ENCODE peak calls at places on chromosomes 7 and 10, in six cellular contexts. T, N, B, X, C and G are unnamed samples.

GRCh38 chr7:24945899-24946298 is 34.1 kb downstream of the OSBPL3 start:
- DNase-seq in T (no peak), N (no peak), B (peak), X (no peak), C (no peak), G (peak)

GRCh38 chr7:45700556-45700955 is 126.4 kb downstream of the ADCY1 start:
- DNase-seq in T (no peak), N (no peak), B (no peak), X (no peak), C (no peak), G (no peak)

GRCh38 chr7:44678468-44679179 is 70.0 kb upstream of the ZMIZ2 start:
- DNase-seq in T (peak), N (no peak), B (no peak), X (peak), C (no peak), G (peak)

GRCh38 chr10:67539312-67539711 is 156.7 kb downstream of the CTNNA3 start:
- DNase-seq in T (peak), N (no peak), B (no peak), X (no peak), C (no peak), G (no peak)

GRCh38 chr10:17787087-17787942 is 21.8 kb upstream of the MRC1 start:
- DNase-seq in T (peak), N (no peak), B (peak), X (peak), C (no peak), G (peak)

GRCh38 chr7:1536768-1537630 is 6.5 kb downstream of the MAFK start:
- DNase-seq in T (peak), N (peak), B (peak), X (peak), C (peak), G (peak)

GRCh38 chr7:20958474-20958873 is 171.8 kb upstream of the SP8 start:
- DNase-seq in T (no peak), N (no peak), B (no peak), X (no peak), C (no peak), G (no peak)

GRCh38 chr7:143345428-143345900 is 17.0 kb downstream of the FAM131B start:
- DNase-seq in T (peak), N (peak), B (peak), X (peak), C (peak), G (peak)

GRCh38 chr10:58019863-58020537 is 247.7 kb downstream of the IPMK start:
- DNase-seq in T (no peak), N (no peak), B (no peak), X (no peak), C (no peak), G (no peak)

GRCh38 chr10:117320050-117320665 is 55.1 kb downstream of the PDZD8 start:
- DNase-seq in T (peak), N (peak), B (peak), X (peak), C (no peak), G (peak)

GRCh38 chr10:420154-421121 is 269.0 kb downstream of the DIP2C start:
- DNase-seq in T (no peak), N (no peak), B (no peak), X (peak), C (no peak), G (peak)

GRCh38 chr10:33010132-33011037 is 52.4 kb upstream of the ITGB1 start:
- DNase-seq in T (peak), N (no peak), B (peak), X (peak), C (no peak), G (peak)

GRCh38 chr7:38394703-38395102 is 121.3 kb upstream of the TARP start:
- DNase-seq in T (no peak), N (no peak), B (peak), X (no peak), C (no peak), G (no peak)

GRCh38 chr7:45974540-45975360 is 53.7 kb upstream of the IGFBP3 start:
- DNase-seq in T (no peak), N (no peak), B (no peak), X (no peak), C (no peak), G (no peak)

GRCh38 chr10:13053794-13054462 is 46.0 kb upstream of the OPTN start:
- DNase-seq in T (no peak), N (no peak), B (peak), X (no peak), C (no peak), G (no peak)

GRCh38 chr10:127033116-127033515 is 127.9 kb downstream of the DOCK1 start:
- DNase-seq in T (no peak), N (no peak), B (no peak), X (no peak), C (no peak), G (no peak)

GRCh38 chr10:130962240-130963051 is 349.1 kb downstream of the TCERG1L start:
- DNase-seq in T (no peak), N (no peak), B (no peak), X (no peak), C (no peak), G (peak)

GRCh38 chr10:28716748-28717147 is 39.4 kb downstream of the BAMBI start:
- DNase-seq in T (no peak), N (no peak), B (no peak), X (no peak), C (no peak), G (no peak)

GRCh38 chr10:129877773-129878371 is 86.2 kb downstream of the EBF3 start:
- DNase-seq in T (no peak), N (no peak), B (peak), X (no peak), C (peak), G (no peak)

DNA sequence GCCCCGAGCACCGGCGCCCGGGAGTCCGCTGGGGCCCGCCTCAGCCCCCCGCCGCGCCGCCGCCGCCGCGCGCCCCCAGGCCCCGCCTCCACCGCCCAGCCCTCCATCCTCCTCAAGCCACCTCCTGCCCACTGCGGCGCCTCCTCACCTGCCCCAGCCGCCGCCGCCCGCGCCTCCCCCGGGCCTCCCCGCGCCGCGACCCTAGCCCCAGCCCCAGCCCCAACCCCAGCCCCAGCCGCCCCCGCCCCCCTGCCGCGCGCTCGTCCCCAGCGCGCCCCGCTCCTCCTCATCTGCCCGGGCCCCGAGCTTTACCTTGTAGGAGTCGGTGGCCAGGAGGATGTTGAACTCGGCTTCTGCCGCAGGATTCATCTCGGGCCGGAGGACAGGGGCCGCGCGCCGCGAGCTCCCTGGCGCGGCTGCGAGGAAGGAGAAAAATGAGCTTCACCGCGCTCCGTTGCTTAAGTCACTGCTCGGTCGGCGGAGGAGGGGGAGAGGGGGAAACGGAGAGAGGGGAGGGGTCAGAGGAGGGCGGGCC is at the start of gene NAMPT:
- DNase-seq in T (no peak), N (no peak), B (no peak), X (no peak), C (peak), G (no peak)
- H2BK5ac ChIP-seq in T (peak), N (peak), B (peak), X (peak), C (peak), G (peak)

GRCh38 chr7:150375662-150376521 is 3.2 kb upstream of the ZNF775 start:
- DNase-seq in T (no peak), N (no peak), B (no peak), X (no peak), C (no peak), G (no peak)

GRCh38 chr7:150378853-150379589 is at the start of gene ZNF775:
- DNase-seq in T (peak), N (peak), B (peak), X (peak), C (peak), G (peak)

GRCh38 chr7:150378115-150378852 is 846 bp upstream of the ZNF775 start:
- DNase-seq in T (peak), N (peak), B (peak), X (peak), C (peak), G (no peak)

GRCh38 chr7:150376560-150376959 is 2.6 kb upstream of the ZNF775 start:
- DNase-seq in T (no peak), N (no peak), B (no peak), X (no peak), C (no peak), G (no peak)

DNA sequence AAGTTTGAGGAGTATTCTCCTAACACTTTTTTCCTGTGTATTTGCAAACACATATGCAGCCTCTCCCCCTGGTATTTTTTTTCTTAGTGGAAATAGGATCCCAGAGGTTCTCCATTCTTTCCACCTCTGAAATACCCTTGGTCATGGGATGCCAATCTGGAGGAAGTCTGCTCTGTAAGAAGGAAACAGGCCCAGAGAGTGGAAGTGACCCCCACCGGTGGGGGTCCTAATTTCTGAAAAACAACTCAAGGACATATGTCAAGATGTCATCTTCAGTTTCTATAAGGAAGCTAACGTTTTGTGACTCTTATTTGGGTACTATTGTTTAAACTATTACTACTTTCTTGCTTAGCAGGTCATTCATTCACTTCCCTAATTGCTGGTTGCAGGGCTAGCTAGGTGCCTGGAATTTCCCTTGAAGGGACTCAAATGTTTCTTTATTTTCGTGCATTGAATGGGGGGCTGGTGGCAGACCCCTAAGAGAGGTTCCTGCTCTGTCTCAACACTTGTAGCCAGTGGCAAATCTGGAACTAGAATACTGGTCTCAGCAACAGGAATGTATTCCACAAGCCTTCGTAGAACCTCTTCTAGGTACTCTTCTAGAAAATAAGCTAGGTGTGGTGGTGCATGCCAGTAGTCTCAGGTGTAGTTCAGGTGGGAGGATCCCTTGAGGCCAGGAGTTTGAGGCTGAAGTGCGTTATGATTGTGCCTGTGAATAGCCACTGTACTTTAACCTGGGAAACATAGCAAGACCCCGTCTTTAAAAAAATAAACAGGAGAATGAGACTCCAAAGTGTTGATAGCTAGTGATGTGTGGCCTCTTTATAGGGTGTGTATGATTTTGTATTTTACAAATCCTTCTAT is 1.8 kb upstream of the ZNF775 start:
- DNase-seq in T (no peak), N (no peak), B (no peak), X (no peak), C (no peak), G (no peak)
- H3K4me3 ChIP-seq in T (no peak), N (no peak), B (no peak), X (no peak), C (no peak), G (no peak)

GRCh38 chr10:2225609-2226008 is 488.3 kb upstream of the ADARB2 start:
- DNase-seq in T (no peak), N (no peak), B (no peak), X (no peak), C (no peak), G (no peak)

DNA sequence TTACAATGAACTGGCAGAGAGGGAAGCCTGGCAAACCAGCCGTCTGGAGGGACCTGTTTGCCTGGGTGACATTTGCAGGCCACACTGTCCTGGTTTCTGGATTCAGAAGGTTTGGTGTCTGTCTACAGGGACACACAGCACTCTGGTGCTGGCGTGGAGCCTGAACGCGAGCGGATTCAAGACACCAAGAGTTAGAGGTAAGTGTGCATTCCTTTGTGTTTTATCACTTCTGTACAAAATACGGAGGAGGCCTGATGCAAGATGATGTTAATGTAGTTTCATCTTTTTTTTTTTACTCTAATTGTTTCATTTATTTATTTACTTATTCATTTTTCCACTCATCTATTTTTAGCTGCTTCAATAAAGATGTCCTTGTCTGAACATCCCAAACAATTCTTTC is 485.3 kb upstream of the ADARB2 start:
- DNase-seq in T (no peak), N (no peak), B (no peak), X (no peak), C (no peak), G (no peak)
- H2BK5ac ChIP-seq in T (no peak), N (no peak), B (no peak), X (no peak), C (no peak), G (no peak)

GRCh38 chr10:4201866-4202825 is 417.1 kb upstream of the KLF6 start:
- DNase-seq in T (no peak), N (no peak), B (peak), X (no peak), C (no peak), G (peak)
- H3K4me3 ChIP-seq in T (no peak), N (no peak), B (no peak), X (no peak), C (no peak), G (no peak)

GRCh38 chr7:3430588-3430987 is 129.5 kb downstream of the SDK1 start:
- DNase-seq in T (no peak), N (peak), B (peak), X (no peak), C (no peak), G (peak)

GRCh38 chr7:3434611-3435010 is 133.6 kb downstream of the SDK1 start:
- DNase-seq in T (no peak), N (no peak), B (no peak), X (no peak), C (no peak), G (no peak)

GRCh38 chr7:3431306-3431705 is 130.3 kb downstream of the SDK1 start:
- DNase-seq in T (peak), N (no peak), B (no peak), X (peak), C (no peak), G (peak)

GRCh38 chr7:3429981-3430380 is 128.9 kb downstream of the SDK1 start:
- DNase-seq in T (no peak), N (no peak), B (peak), X (no peak), C (no peak), G (peak)

DNA sequence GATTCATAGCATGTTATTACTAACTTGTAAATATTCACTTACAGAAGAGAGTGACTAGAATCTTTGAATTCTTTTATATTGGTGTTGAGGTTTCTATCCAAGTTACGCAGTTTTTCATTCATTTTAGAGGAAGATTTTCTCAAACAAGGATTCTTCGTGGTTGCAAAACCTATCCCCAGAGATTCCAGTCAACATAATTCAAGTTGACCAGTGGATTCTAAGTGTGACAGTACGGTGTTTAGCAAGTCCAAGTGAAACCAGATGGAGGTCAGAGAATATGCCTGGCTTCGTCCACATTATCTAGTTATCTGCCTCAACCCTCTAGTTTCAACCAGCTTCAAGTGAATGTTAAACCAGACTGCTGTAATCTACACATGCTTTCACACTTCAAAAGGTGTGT is 131.9 kb downstream of the SDK1 start:
- DNase-seq in T (no peak), N (no peak), B (no peak), X (peak), C (no peak), G (peak)
- H2BK5ac ChIP-seq in T (no peak), N (no peak), B (no peak), X (no peak), C (no peak), G (no peak)

GRCh38 chr7:66039094-66039493 is 36.5 kb upstream of the ASL start:
- DNase-seq in T (no peak), N (no peak), B (no peak), X (no peak), C (no peak), G (no peak)

GRCh38 chr7:66047426-66047825 is 28.2 kb upstream of the ASL start:
- DNase-seq in T (peak), N (no peak), B (no peak), X (peak), C (no peak), G (no peak)

DNA sequence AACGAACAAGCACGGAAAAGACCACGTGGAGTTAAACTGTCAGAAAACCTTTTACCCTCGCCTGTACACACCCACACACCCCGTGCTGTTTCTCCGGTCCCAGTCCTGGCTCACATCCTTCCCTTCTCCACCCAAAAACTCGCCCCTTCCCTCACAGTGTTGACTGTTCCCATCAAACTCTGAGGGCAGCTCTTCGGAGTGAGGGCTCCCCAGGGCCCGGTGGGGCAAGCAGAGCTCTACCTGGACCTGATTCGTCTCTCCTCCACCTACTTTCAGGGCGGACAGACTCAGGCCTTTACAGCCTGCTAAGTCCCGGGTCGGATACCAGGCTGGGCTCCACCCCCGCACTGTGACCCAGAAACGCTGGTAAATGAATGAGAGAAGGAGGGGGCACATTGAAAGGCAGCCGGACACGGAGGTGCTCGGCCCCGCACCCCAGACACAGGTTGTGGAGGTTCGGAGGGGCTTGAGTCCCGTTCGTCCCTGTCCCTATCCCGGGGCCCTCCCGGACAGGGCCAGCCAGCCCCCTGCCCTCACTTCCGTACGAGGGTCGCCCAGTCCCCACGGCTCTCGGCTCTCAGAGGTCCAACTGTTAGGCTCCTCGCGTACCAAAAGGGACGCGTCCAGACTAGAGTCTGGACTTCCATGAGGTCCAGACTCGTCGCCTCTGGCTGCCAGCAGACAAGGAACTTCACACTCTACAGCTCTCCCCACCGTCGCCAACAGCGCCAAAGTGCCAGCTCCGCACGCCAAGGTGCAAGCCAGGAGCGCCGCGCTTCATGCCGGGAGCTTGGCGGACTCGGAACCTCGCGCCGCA is 31.7 kb upstream of the ASL start:
- DNase-seq in T (no peak), N (no peak), B (no peak), X (peak), C (peak), G (peak)
- H3K4me3 ChIP-seq in T (no peak), N (no peak), B (no peak), X (peak), C (peak), G (no peak)

GRCh38 chr10:93438796-93439253 is 43.3 kb downstream of the MYOF start:
- DNase-seq in T (no peak), N (no peak), B (peak), X (no peak), C (no peak), G (peak)
- H2BK5ac ChIP-seq in T (peak), N (no peak), B (peak), X (peak), C (peak), G (peak)

GRCh38 chr10:124706462-124706857 is 37.7 kb downstream of the FAM53B start:
- DNase-seq in T (no peak), N (no peak), B (no peak), X (no peak), C (no peak), G (no peak)
- H3K4me3 ChIP-seq in T (no peak), N (no peak), B (no peak), X (no peak), C (no peak), G (no peak)

DNA sequence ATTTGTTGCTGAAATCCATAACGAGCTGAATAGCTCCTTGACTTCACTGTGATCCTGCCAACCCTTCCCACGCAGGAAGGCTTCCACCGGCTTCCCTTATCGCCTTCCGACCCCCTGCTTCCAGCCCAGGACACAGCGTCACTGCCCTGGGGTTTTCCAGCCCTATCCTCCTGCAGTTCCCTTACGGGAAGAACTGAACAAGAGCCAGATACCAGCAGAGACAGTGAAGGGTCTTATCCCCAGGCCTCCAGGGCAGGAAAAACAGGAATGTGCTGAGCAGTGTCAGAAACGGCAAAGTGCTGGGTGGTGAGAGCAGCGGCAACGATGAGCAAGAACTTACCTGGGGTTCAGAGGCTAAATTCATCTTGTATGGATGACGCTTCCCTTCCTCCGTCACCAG is 22.4 kb downstream of the PDLIM1 start:
- DNase-seq in T (peak), N (no peak), B (peak), X (peak), C (peak), G (peak)
- H2BK5ac ChIP-seq in T (peak), N (no peak), B (peak), X (no peak), C (peak), G (peak)